ENCODE peak calls at places on chromosome 3, in nine cellular contexts. O is uterus; C is tibial artery; B is stomach; E is effector memory CD4-positive, alpha-beta T cell; D is CD8-positive, alpha-beta memory T cell; Q is HCT116; V is AG04450; K is H7. S is an unnamed sample.
A peak's percentile ranks its signal among the peaks of the same experiment; 100 is the strongest.

GRCh38 chr3:18127181-18127863 is 297.8 kb downstream of the SATB1 start:
- DNase-seq in E (no peak), Q (no peak), D (no peak), K (no peak), C (no peak), O (no peak), B (no peak), V (no peak), S (no peak)

GRCh38 chr3:101680466-101680865 is 3.5 kb upstream of the ZBTB11 start:
- DNase-seq in C (no peak), Q (no peak), O (no peak), K (no peak), E (no peak), B (no peak), D (no peak), V (no peak), S (no peak)

GRCh38 chr3:138862531-138862923 is 27.8 kb upstream of the PIK3CB start:
- DNase-seq in E (no peak), Q (peak; percentile 12), B (peak; percentile 41), K (peak; percentile 50), D (no peak), O (no peak), V (no peak), C (peak; percentile 20), S (no peak)

GRCh38 chr3:88661433-88661824 is 446.0 kb upstream of the EPHA3 start:
- DNase-seq in D (no peak), B (no peak), V (no peak), Q (no peak), K (no peak), O (no peak), C (no peak), E (no peak), S (no peak)

GRCh38 chr3:184822654-184823053 is 10.7 kb downstream of the VPS8 start:
- DNase-seq in Q (no peak), C (no peak), V (no peak), D (no peak), O (no peak), E (no peak), B (no peak), K (no peak), S (no peak)

GRCh38 chr3:48016336-48016973 is at the start of gene MAP4:
- DNase-seq in E (no peak), D (no peak), K (no peak), B (no peak), V (no peak), C (no peak), O (no peak), Q (no peak), S (no peak)

GRCh38 chr3:171134170-171134569 is 107.7 kb upstream of the SLC2A2 start:
- DNase-seq in Q (no peak), E (no peak), O (no peak), B (no peak), V (no peak), D (no peak), C (no peak), K (no peak), S (no peak)

GRCh38 chr3:45082139-45082538 is 56.0 kb downstream of the CLEC3B start:
- DNase-seq in C (no peak), E (no peak), D (no peak), K (no peak), O (no peak), B (no peak), Q (no peak), V (peak; percentile 16), S (no peak)

GRCh38 chr3:196778755-196779154 is 39.1 kb downstream of the PAK2 start:
- DNase-seq in D (no peak), C (no peak), Q (no peak), E (no peak), V (peak; percentile 16), B (no peak), O (no peak), K (no peak), S (no peak)

GRCh38 chr3:42807929-42808328 is 1.3 kb upstream of the ACKR2 start:
- DNase-seq in K (no peak), V (no peak), C (no peak), B (no peak), O (no peak), D (no peak), Q (no peak), E (no peak), S (no peak)

GRCh38 chr3:16906679-16907078 is 21.9 kb downstream of the PLCL2 start:
- DNase-seq in K (no peak), E (no peak), O (no peak), B (no peak), V (no peak), C (peak; percentile 38), D (peak; percentile 20), Q (no peak), S (no peak)

GRCh38 chr3:98763076-98763475 is at the start of gene ST3GAL6:
- DNase-seq in C (peak; percentile 57), B (no peak), Q (no peak), O (peak; percentile 43), V (no peak), K (no peak), E (no peak), D (no peak), S (no peak)

GRCh38 chr3:98764692-98765002 is 1.5 kb downstream of the ST3GAL6 start:
- DNase-seq in C (no peak), D (no peak), O (no peak), V (no peak), E (no peak), K (no peak), Q (no peak), B (no peak), S (no peak)

GRCh38 chr3:98763814-98764691 is 913 bp downstream of the ST3GAL6 start:
- DNase-seq in D (no peak), V (no peak), O (no peak), B (no peak), E (no peak), Q (no peak), C (no peak), K (no peak), S (no peak)

GRCh38 chr3:98766924-98767323 is 3.8 kb downstream of the ST3GAL6 start:
- DNase-seq in D (no peak), C (no peak), V (no peak), E (no peak), O (no peak), K (no peak), B (no peak), Q (no peak), S (no peak)

DNA sequence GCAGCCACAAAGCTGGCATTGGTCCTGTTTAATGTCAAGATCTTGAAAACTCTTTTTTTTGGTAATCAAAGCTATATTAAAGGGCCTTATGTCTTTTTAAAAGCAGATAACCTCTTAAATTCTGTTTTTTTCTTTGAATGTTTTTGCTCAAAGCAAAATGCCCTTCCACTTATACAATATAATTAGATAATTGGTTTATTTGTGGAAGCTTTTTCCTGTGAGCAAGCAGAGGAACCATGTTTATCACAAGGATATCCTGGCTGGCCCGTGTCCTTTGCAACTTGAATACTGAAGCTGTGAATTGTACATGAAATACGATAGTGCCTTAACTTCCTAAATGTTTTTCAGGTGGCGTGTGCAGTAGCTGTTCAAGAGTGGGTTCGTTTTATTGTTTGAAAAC is 2.6 kb downstream of the ST3GAL6 start:
- DNase-seq in E (no peak), B (no peak), O (no peak), K (no peak), C (no peak), Q (no peak), V (no peak), D (no peak), S (no peak)
- H3K27me3 ChIP-seq in E (no peaks in the 10 kb centered on the region), B (no peaks in the 10 kb centered on the region), O (no peaks in the 10 kb centered on the region), K (no peaks in the 10 kb centered on the region), C (no peaks in the 10 kb centered on the region), Q (no peaks in the 10 kb centered on the region), V (no peaks in the 10 kb centered on the region), D (no peaks in the 10 kb centered on the region), S (no peaks in the 10 kb centered on the region)

GRCh38 chr3:181715601-181716340 is 4.0 kb downstream of the SOX2 start:
- DNase-seq in O (no peak), D (no peak), E (no peak), C (no peak), V (no peak), K (peak; percentile 79), Q (no peak), B (no peak), S (no peak)

GRCh38 chr3:181719298-181719859 is 7.7 kb downstream of the SOX2 start:
- DNase-seq in K (peak; percentile 57), E (no peak), Q (no peak), B (peak; percentile 52), D (no peak), V (no peak), C (no peak), O (no peak), S (no peak)

GRCh38 chr3:181718416-181718815 is 6.7 kb downstream of the SOX2 start:
- DNase-seq in C (no peak), K (peak; percentile 10), D (no peak), O (no peak), Q (no peak), B (no peak), E (no peak), V (no peak), S (no peak)

GRCh38 chr3:181717505-181717904 is 5.8 kb downstream of the SOX2 start:
- DNase-seq in C (no peak), D (no peak), O (no peak), K (peak; percentile 32), Q (no peak), V (no peak), B (no peak), E (no peak), S (no peak)

GRCh38 chr3:181716916-181717315 is 5.2 kb downstream of the SOX2 start:
- DNase-seq in D (no peak), O (no peak), K (peak; percentile 15), B (no peak), C (no peak), V (no peak), E (no peak), Q (no peak), S (no peak)
- H3K27me3 ChIP-seq in D (peaks cover 48% of the 10 kb centered on the region), O (peaks cover 91% of the 10 kb centered on the region), K (peaks cover 3% of the 10 kb centered on the region), B (peaks cover 100% of the 10 kb centered on the region), C (peaks cover 10% of the 10 kb centered on the region), V (peaks cover 65% of the 10 kb centered on the region), E (peaks cover 61% of the 10 kb centered on the region), Q (peaks cover 3% of the 10 kb centered on the region), S (peaks cover 69% of the 10 kb centered on the region)

GRCh38 chr3:158097141-158097540 is 9.1 kb downstream of the SHOX2 start:
- DNase-seq in C (no peak), O (no peak), E (no peak), Q (no peak), D (no peak), V (no peak), K (no peak), B (no peak), S (no peak)
- H3K27me3 ChIP-seq in C (no peaks in the 10 kb centered on the region), O (peaks cover 88% of the 10 kb centered on the region), E (peaks cover 81% of the 10 kb centered on the region), Q (no peaks in the 10 kb centered on the region), D (peaks cover 68% of the 10 kb centered on the region), V (peaks cover 86% of the 10 kb centered on the region), K (peaks cover 92% of the 10 kb centered on the region), B (peaks cover 100% of the 10 kb centered on the region), S (peaks cover 89% of the 10 kb centered on the region)

DNA sequence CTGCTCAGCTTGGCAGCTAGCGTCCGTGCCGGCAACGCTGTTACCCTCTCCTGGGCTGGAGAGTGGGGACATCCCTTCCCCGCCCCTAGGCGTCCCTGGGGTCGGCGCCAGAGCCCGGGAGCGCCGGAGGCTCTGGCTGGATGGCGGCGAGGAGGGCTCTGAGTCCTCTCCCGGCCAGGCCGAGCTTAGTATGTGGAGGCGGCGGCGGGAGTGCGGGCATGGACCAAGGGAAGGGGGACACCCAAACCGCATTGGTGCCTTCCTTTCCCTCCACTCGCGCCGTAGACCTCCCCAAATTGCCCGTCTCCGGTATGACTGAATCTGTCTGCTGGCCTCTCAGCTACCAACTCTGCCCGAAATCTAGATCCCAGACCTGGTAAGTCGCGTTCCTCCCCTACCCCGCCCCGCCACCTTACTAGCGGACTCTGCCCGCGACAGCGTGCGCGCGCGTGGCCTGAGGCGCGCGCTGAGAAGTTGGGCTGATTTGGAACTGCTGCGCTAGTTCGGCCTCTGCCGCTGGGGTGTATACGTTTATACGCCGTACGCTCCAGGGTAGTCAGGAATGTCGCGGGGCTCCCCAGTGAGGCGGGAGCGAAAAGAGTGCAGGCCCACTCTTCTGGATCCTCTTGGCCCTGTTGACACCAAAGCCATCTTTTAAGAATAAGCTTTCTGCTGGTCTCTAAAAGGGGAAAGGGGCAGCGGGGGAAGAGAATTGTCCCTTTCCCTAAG is 12.2 kb downstream of the ZIC1 start:
- DNase-seq in O (no peak), B (no peak), V (no peak), Q (no peak), E (no peak), D (no peak), C (no peak), K (peak; percentile 84), S (no peak)
- H3K27me3 ChIP-seq in O (peaks cover 99% of the 10 kb centered on the region), B (peaks cover 100% of the 10 kb centered on the region), V (peaks cover 84% of the 10 kb centered on the region), Q (no peaks in the 10 kb centered on the region), E (peaks cover 33% of the 10 kb centered on the region), D (peaks cover 41% of the 10 kb centered on the region), C (no peaks in the 10 kb centered on the region), K (peaks cover 99% of the 10 kb centered on the region), S (peaks cover 70% of the 10 kb centered on the region)

S was measured in dorsolateral prefrontal cortex.